ENCODE peak calls at places on chromosomes 4 and X, in eight cellular contexts. P is A549, Z is sigmoid colon, U is stomach, I is K562, A is tibial nerve, K is HepG2, B is ovary. R is an unnamed sample.

GRCh38 chrX:110138557-110138956 is 135.6 kb downstream of the TMEM164 start:
- DNase-seq in P (no peak), Z (no peak), U (no peak), I (no peak), A (no peak), K (no peak), B (no peak), R (no peak)

GRCh38 chr4:187333151-187333550 is 609.5 kb upstream of the FAT1 start:
- DNase-seq in P (no peak), Z (no peak), U (no peak), I (no peak), A (no peak), K (no peak), B (no peak), R (no peak)

GRCh38 chr4:53267026-53267425 is 98.8 kb downstream of the SCFD2 start:
- DNase-seq in P (no peak), Z (no peak), U (no peak), I (no peak), A (no peak), K (no peak), B (no peak), R (no peak)

GRCh38 chrX:104118765-104119164 is 6.4 kb downstream of the ZCCHC18 start:
- DNase-seq in P (no peak), Z (no peak), U (no peak), I (no peak), A (no peak), K (no peak), B (no peak), R (no peak)

GRCh38 chr4:47238697-47239096 is 207.3 kb downstream of the GABRB1 start:
- DNase-seq in P (no peak), Z (no peak), U (no peak), I (no peak), A (no peak), K (no peak), B (no peak), R (no peak)

GRCh38 chr4:99947190-99947578 is 766 bp upstream of the DNAJB14 start:
- DNase-seq in P (no peak), Z (no peak), U (no peak), I (no peak), A (peak; percentile 6), K (no peak), B (no peak), R (no peak)

GRCh38 chr4:174316546-174316945 is 32.8 kb downstream of the CEP44 start:
- DNase-seq in P (no peak), Z (no peak), U (no peak), I (no peak), A (no peak), K (no peak), B (no peak), R (no peak)

GRCh38 chr4:99762728-99763127 is 53.9 kb upstream of the DAPP1 start:
- DNase-seq in P (no peak), Z (no peak), U (no peak), I (no peak), A (no peak), K (no peak), B (no peak), R (no peak)

GRCh38 chr4:158182736-158183135 is 9.9 kb upstream of the GASK1B start:
- DNase-seq in P (no peak), Z (no peak), U (no peak), I (peak; percentile 77), A (no peak), K (no peak), B (no peak), R (no peak)

GRCh38 chr4:20284990-20285389 is 33.3 kb downstream of the SLIT2 start:
- DNase-seq in P (no peak), Z (no peak), U (no peak), I (peak; percentile 4), A (no peak), K (no peak), B (no peak), R (no peak)

GRCh38 chrX:119655125-119655524 is 37.8 kb downstream of the SEPTIN6 start:
- DNase-seq in P (no peak), Z (no peak), U (no peak), I (peak; percentile 43), A (no peak), K (no peak), B (no peak), R (no peak)

GRCh38 chr4:128483816-128484215 is 196.2 kb upstream of the PGRMC2 start:
- DNase-seq in P (no peak), Z (no peak), U (no peak), I (no peak), A (no peak), K (no peak), B (no peak), R (no peak)

GRCh38 chr4:5773271-5773555 is 62.2 kb downstream of the EVC start:
- DNase-seq in P (no peak), Z (peak; percentile 19), U (no peak), I (no peak), A (no peak), K (no peak), B (no peak), R (no peak)

GRCh38 chr4:186486172-186486571 is 69.2 kb downstream of the MTNR1A start:
- DNase-seq in P (no peak), Z (no peak), U (no peak), I (no peak), A (no peak), K (no peak), B (no peak), R (no peak)

GRCh38 chr4:8330821-8331566 is 61.4 kb downstream of the HTRA3 start:
- DNase-seq in P (no peak), Z (peak; percentile 81), U (peak; percentile 25), I (no peak), A (no peak), K (no peak), B (no peak), R (peak; percentile 65)

GRCh38 chr4:86220137-86220536 is 139.7 kb downstream of the MAPK10 start:
- DNase-seq in P (no peak), Z (no peak), U (no peak), I (no peak), A (no peak), K (no peak), B (no peak), R (no peak)

GRCh38 chrX:34877451-34877850 is 65.1 kb upstream of the FAM47B start:
- DNase-seq in P (no peak), Z (no peak), U (no peak), I (no peak), A (no peak), K (no peak), B (no peak), R (no peak)

GRCh38 chrX:38999967-39000745 is 198.9 kb downstream of the MID1IP1 start:
- DNase-seq in P (no peak), Z (no peak), U (no peak), I (no peak), A (no peak), K (no peak), B (no peak), R (no peak)

GRCh38 chr4:7734651-7735260 is 204.9 kb downstream of the AFAP1 start:
- DNase-seq in P (no peak), Z (no peak), U (no peak), I (no peak), A (no peak), K (no peak), B (no peak), R (no peak)

DNA sequence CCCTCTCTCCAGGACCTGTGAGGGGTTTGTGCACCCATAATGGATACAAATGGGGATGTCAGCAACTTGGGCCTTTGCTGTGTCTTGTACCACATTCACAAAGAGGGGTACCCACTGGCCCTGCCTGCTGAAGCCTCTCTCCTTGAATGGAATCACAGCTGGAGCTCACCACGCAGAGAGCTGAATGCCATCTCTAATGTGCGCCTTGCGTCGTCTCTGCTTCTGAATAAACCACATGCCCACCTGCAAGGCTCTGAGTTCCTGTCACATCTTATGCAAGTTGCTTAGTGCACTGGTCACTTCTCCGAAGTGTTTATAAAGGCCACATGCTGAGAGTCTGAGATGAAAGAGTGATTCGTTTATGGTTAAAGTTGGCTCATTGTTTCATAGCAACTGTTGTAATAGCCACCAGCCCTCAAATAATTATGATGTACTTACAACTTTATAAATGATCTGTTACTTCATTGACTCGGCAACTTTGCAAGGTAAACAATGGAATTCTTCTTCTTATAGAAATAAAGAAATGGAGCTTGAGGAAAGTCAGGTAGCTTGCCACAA is 6.2 kb upstream of the PUDP start:
- DNase-seq in P (no peak), Z (no peak), U (no peak), I (no peak), A (no peak), K (no peak), B (no peak), R (no peak)
- TF ChIP-seq EP300 in P (no peak), Z (no peak), U (no peak), I (no peak), A (no peak), K (no peak), B (no peak), R (no peak)

GRCh38 chr4:143343276-143343831 is 6.7 kb downstream of the GAB1 start:
- DNase-seq in P (no peak), Z (no peak), U (no peak), I (no peak), A (no peak), K (no peak), B (no peak), R (no peak)
- H3K4me1 ChIP-seq in P (no peaks in the 10 kb centered on the region), Z (no peaks in the 10 kb centered on the region), U (peaks cover 27% of the 10 kb centered on the region), I (peaks cover 14% of the 10 kb centered on the region), A (peaks cover 25% of the 10 kb centered on the region), K (peaks cover 36% of the 10 kb centered on the region), B (peaks cover 14% of the 10 kb centered on the region), R (peaks cover 24% of the 10 kb centered on the region)

DNA sequence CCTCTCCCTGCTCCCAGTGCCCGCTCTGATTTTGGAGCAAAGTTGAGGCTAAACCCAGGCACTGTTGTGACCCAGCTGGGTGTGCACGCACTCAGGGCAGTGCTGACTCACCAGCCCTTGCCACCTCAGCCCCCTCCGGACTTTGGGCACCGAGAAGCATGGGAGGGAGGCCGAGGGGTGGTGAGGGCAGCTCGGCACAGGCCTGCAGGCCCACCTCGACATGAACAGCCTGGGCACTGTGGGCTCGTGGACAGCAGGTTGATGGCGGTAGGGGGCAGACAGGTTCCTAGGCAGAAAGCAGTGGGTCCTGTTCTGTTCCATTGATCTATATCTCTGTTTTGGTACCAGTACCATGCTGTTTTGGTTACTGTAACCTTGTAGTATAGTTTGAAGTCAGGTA is 30.9 kb downstream of the TIGD4 start:
- DNase-seq in P (no peak), Z (no peak), U (no peak), I (no peak), A (no peak), K (no peak), B (no peak), R (no peak)
- TF ChIP-seq EP300 in P (no peak), Z (no peak), U (no peak), I (no peak), A (no peak), K (no peak), B (no peak), R (no peak)

GRCh38 chrX:2705036-2705435 is 13.9 kb downstream of the CD99 start:
- DNase-seq in P (no peak), Z (no peak), U (no peak), I (no peak), A (peak; percentile 43), K (no peak), B (no peak), R (no peak)
- H3K4me1 ChIP-seq in P (peaks cover 48% of the 10 kb centered on the region), Z (no peaks in the 10 kb centered on the region), U (peaks cover 26% of the 10 kb centered on the region), I (no peaks in the 10 kb centered on the region), A (peaks cover 66% of the 10 kb centered on the region), K (peaks cover 27% of the 10 kb centered on the region), B (peaks cover 35% of the 10 kb centered on the region), R (peaks cover 84% of the 10 kb centered on the region)

R was measured in suprapubic skin.